ENCODE peak calls at places on chromosomes 3 and 15, in five cellular contexts. One of them, this sample, is unnamed.

GRCh38 chr3:29937185-29937584 is 656.3 kb downstream of the RBMS3 start:
- DNase-seq in left lung: no peak
- DNase-seq in H1: no peak
- DNase-seq in hepatocyte: no peak
- DNase-seq in left ventricle myocardium inferior: no peak
- DNase-seq in this sample: no peak

GRCh38 chr15:96296264-96296663 is 34.2 kb upstream of the NR2F2 start:
- DNase-seq in left lung: no peak
- DNase-seq in H1: no peak
- DNase-seq in hepatocyte: no peak
- DNase-seq in left ventricle myocardium inferior: no peak
- DNase-seq in this sample: no peak

GRCh38 chr3:6732807-6733206 is 128.1 kb upstream of the GRM7 start:
- DNase-seq in left lung: no peak
- DNase-seq in H1: no peak
- DNase-seq in hepatocyte: no peak
- DNase-seq in left ventricle myocardium inferior: no peak
- DNase-seq in this sample: no peak

GRCh38 chr3:62592408-62592807 is 219.1 kb upstream of the FEZF2 start:
- DNase-seq in left lung: peak
- DNase-seq in H1: no peak
- DNase-seq in hepatocyte: no peak
- DNase-seq in left ventricle myocardium inferior: no peak
- DNase-seq in this sample: no peak

GRCh38 chr3:39460677-39461076 is 6.8 kb upstream of the MOBP start:
- DNase-seq in left lung: no peak
- DNase-seq in H1: no peak
- DNase-seq in hepatocyte: no peak
- DNase-seq in left ventricle myocardium inferior: no peak
- DNase-seq in this sample: no peak

GRCh38 chr3:4865714-4866113 is 113.5 kb upstream of the BHLHE40 start:
- DNase-seq in left lung: no peak
- DNase-seq in H1: no peak
- DNase-seq in hepatocyte: no peak
- DNase-seq in left ventricle myocardium inferior: no peak
- DNase-seq in this sample: no peak

GRCh38 chr15:77672110-77672509 is 39.4 kb upstream of the LINGO1 start:
- DNase-seq in left lung: no peak
- DNase-seq in H1: no peak
- DNase-seq in hepatocyte: no peak
- DNase-seq in left ventricle myocardium inferior: no peak
- DNase-seq in this sample: no peak

GRCh38 chr15:88586401-88587162 is 34.6 kb upstream of the AEN start:
- DNase-seq in left lung: no peak
- DNase-seq in H1: no peak
- DNase-seq in hepatocyte: no peak
- DNase-seq in left ventricle myocardium inferior: no peak
- DNase-seq in this sample: no peak

GRCh38 chr3:195259146-195259563 is 11.8 kb downstream of the XXYLT1 start:
- DNase-seq in left lung: no peak
- DNase-seq in H1: peak
- DNase-seq in hepatocyte: no peak
- DNase-seq in left ventricle myocardium inferior: no peak
- DNase-seq in this sample: no peak

GRCh38 chr15:69160976-69161877 is 792 bp downstream of the GLCE start:
- DNase-seq in left lung: peak
- DNase-seq in H1: peak
- DNase-seq in hepatocyte: peak
- DNase-seq in left ventricle myocardium inferior: peak
- DNase-seq in this sample: peak

GRCh38 chr3:138890555-138891187 is 55.9 kb upstream of the PIK3CB start:
- DNase-seq in left lung: no peak
- DNase-seq in H1: no peak
- DNase-seq in hepatocyte: no peak
- DNase-seq in left ventricle myocardium inferior: no peak
- DNase-seq in this sample: no peak

GRCh38 chr3:13879102-13879945 is 547 bp downstream of the WNT7A start:
- DNase-seq in left lung: no peak
- DNase-seq in H1: peak
- DNase-seq in hepatocyte: peak
- DNase-seq in left ventricle myocardium inferior: no peak
- DNase-seq in this sample: no peak

GRCh38 chr3:153734777-153735551 is 386.2 kb upstream of the ARHGEF26 start:
- DNase-seq in left lung: no peak
- DNase-seq in H1: no peak
- DNase-seq in hepatocyte: peak
- DNase-seq in left ventricle myocardium inferior: no peak
- DNase-seq in this sample: no peak

GRCh38 chr15:81813215-81813614 is 232.6 kb downstream of the MEX3B start:
- DNase-seq in left lung: no peak
- DNase-seq in H1: no peak
- DNase-seq in hepatocyte: peak
- DNase-seq in left ventricle myocardium inferior: no peak
- DNase-seq in this sample: no peak

GRCh38 chr15:45314960-45315359 is 62.9 kb downstream of the SLC28A2 start:
- DNase-seq in left lung: no peak
- DNase-seq in H1: no peak
- DNase-seq in hepatocyte: peak
- DNase-seq in left ventricle myocardium inferior: no peak
- DNase-seq in this sample: no peak

GRCh38 chr15:41659855-41660234 is 360 bp upstream of the MGA start:
- DNase-seq in left lung: peak
- DNase-seq in H1: no peak
- DNase-seq in hepatocyte: no peak
- DNase-seq in left ventricle myocardium inferior: peak
- DNase-seq in this sample: no peak

GRCh38 chr15:38555686-38556334 is 8.8 kb downstream of the RASGRP1 start:
- DNase-seq in left lung: no peak
- DNase-seq in H1: no peak
- DNase-seq in hepatocyte: no peak
- DNase-seq in left ventricle myocardium inferior: no peak
- DNase-seq in this sample: no peak

GRCh38 chr3:148861277-148861869 is 3.7 kb upstream of the CPA3 start:
- DNase-seq in left lung: no peak
- DNase-seq in H1: no peak
- DNase-seq in hepatocyte: peak
- DNase-seq in left ventricle myocardium inferior: no peak
- DNase-seq in this sample: no peak

GRCh38 chr3:185758912-185759311 is 65.9 kb downstream of the IGF2BP2 start:
- DNase-seq in left lung: no peak
- DNase-seq in H1: no peak
- DNase-seq in hepatocyte: no peak
- DNase-seq in left ventricle myocardium inferior: no peak
- DNase-seq in this sample: no peak

GRCh38 chr3:139944256-139944910 is 9.4 kb downstream of the CLSTN2 start:
- DNase-seq in left lung: no peak
- DNase-seq in H1: no peak
- DNase-seq in hepatocyte: no peak
- DNase-seq in left ventricle myocardium inferior: no peak
- DNase-seq in this sample: no peak

GRCh38 chr3:148230473-148230872 is 467.2 kb upstream of the AGTR1 start:
- DNase-seq in left lung: no peak
- DNase-seq in H1: no peak
- DNase-seq in hepatocyte: no peak
- DNase-seq in left ventricle myocardium inferior: no peak
- DNase-seq in this sample: no peak

GRCh38 chr3:10968390-10968789 is 24.2 kb upstream of the SLC6A1 start:
- DNase-seq in left lung: no peak
- DNase-seq in H1: no peak
- DNase-seq in hepatocyte: no peak
- DNase-seq in left ventricle myocardium inferior: no peak
- DNase-seq in this sample: no peak

GRCh38 chr15:62124953-62125263 is 40.2 kb downstream of the C2CD4B start:
- DNase-seq in left lung: no peak
- DNase-seq in H1: no peak
- DNase-seq in hepatocyte: no peak
- DNase-seq in left ventricle myocardium inferior: no peak
- DNase-seq in this sample: no peak

GRCh38 chr15:39083213-39083612 is 497.7 kb upstream of the THBS1 start:
- DNase-seq in left lung: no peak
- DNase-seq in H1: no peak
- DNase-seq in hepatocyte: no peak
- DNase-seq in left ventricle myocardium inferior: no peak
- DNase-seq in this sample: no peak

GRCh38 chr3:26102376-26103110 is 312.7 kb downstream of the OXSM start:
- DNase-seq in left lung: no peak
- DNase-seq in H1: no peak
- DNase-seq in hepatocyte: no peak
- DNase-seq in left ventricle myocardium inferior: no peak
- DNase-seq in this sample: no peak

GRCh38 chr15:92332125-92332899 is 61.4 kb upstream of the ST8SIA2 start:
- DNase-seq in left lung: no peak
- DNase-seq in H1: no peak
- DNase-seq in hepatocyte: no peak
- DNase-seq in left ventricle myocardium inferior: no peak
- DNase-seq in this sample: no peak

GRCh38 chr15:60095711-60096110 is 91.6 kb downstream of the FOXB1 start:
- DNase-seq in left lung: no peak
- DNase-seq in H1: no peak
- DNase-seq in hepatocyte: no peak
- DNase-seq in left ventricle myocardium inferior: no peak
- DNase-seq in this sample: no peak

GRCh38 chr3:187902938-187903337 is 157.7 kb upstream of the BCL6 start:
- DNase-seq in left lung: no peak
- DNase-seq in H1: no peak
- DNase-seq in hepatocyte: no peak
- DNase-seq in left ventricle myocardium inferior: no peak
- DNase-seq in this sample: no peak

GRCh38 chr3:133478624-133479023 is 78.8 kb downstream of the BFSP2 start:
- DNase-seq in left lung: no peak
- DNase-seq in H1: no peak
- DNase-seq in hepatocyte: no peak
- DNase-seq in left ventricle myocardium inferior: no peak
- DNase-seq in this sample: no peak

GRCh38 chr3:72593881-72594397 is 254.3 kb downstream of the SHQ1 start:
- DNase-seq in left lung: no peak
- DNase-seq in H1: no peak
- DNase-seq in hepatocyte: no peak
- DNase-seq in left ventricle myocardium inferior: no peak
- DNase-seq in this sample: no peak

GRCh38 chr15:64503197-64503596 is 42.8 kb downstream of the ZNF609 start:
- DNase-seq in left lung: no peak
- DNase-seq in H1: no peak
- DNase-seq in hepatocyte: no peak
- DNase-seq in left ventricle myocardium inferior: no peak
- DNase-seq in this sample: no peak

GRCh38 chr3:195030791-195031321 is 240.1 kb downstream of the XXYLT1 start:
- DNase-seq in left lung: no peak
- DNase-seq in H1: no peak
- DNase-seq in hepatocyte: peak
- DNase-seq in left ventricle myocardium inferior: no peak
- DNase-seq in this sample: no peak

GRCh38 chr3:117131259-117131658 is 421.7 kb downstream of the TUSC7 start:
- DNase-seq in left lung: peak
- DNase-seq in H1: no peak
- DNase-seq in hepatocyte: peak
- DNase-seq in left ventricle myocardium inferior: peak
- DNase-seq in this sample: peak

GRCh38 chr3:148883163-148883562 is 18.1 kb downstream of the CPA3 start:
- DNase-seq in left lung: no peak
- DNase-seq in H1: no peak
- DNase-seq in hepatocyte: no peak
- DNase-seq in left ventricle myocardium inferior: no peak
- DNase-seq in this sample: no peak

GRCh38 chr15:45548753-45549520 is 26.4 kb upstream of the SLC30A4 start:
- DNase-seq in left lung: no peak
- DNase-seq in H1: no peak
- DNase-seq in hepatocyte: no peak
- DNase-seq in left ventricle myocardium inferior: no peak
- DNase-seq in this sample: no peak

GRCh38 chr15:99187886-99188285 is 61.5 kb downstream of the TTC23 start:
- DNase-seq in left lung: no peak
- DNase-seq in H1: no peak
- DNase-seq in hepatocyte: no peak
- DNase-seq in left ventricle myocardium inferior: no peak
- DNase-seq in this sample: no peak

GRCh38 chr15:87362531-87362930 is 894.0 kb downstream of the NTRK3 start:
- DNase-seq in left lung: no peak
- DNase-seq in H1: no peak
- DNase-seq in hepatocyte: no peak
- DNase-seq in left ventricle myocardium inferior: no peak
- DNase-seq in this sample: no peak

DNA sequence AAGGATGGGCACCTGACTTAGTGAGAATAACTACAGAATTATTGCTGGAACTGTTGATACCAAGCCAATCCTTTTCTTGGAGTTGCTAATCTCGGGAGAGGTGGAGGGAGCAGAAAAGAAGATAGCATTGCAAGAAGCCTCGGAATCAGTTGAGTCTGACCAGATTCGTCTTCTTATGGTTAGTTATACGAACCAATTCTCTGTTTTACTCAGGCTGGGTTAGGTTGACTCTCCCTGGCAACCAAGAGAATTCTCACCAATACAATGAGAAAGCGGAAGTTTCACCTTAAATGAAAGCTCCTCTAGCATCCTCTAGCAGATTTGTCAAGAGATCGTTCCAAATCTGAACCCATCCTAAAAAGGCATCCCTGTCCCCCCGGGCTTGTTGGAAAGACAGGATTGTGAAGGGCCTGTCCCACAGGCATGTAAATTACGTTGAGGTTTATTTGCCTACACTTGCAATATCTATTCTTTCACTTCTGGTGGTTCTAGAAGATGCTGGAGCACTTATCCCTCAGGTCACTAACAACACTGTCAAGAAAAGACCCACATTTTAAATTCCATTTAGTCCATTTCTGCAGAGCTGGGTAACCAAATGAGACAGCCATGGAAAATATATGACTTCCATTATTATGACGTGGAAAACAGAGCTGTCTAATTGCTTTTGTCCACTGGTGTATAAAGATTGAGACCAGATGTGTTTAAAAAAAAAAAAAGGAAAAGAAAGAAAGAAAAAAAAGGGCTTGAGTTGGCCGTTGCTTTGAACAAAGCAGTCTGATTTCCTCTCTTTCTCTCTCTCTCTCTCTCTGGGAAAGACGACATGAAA is 43.3 kb upstream of the UBE2E1 start:
- DNase-seq in left lung: no peak
- DNase-seq in H1: no peak
- DNase-seq in hepatocyte: no peak
- DNase-seq in left ventricle myocardium inferior: no peak
- DNase-seq in this sample: no peak
- H3K4me3 ChIP-seq in left lung: no peak
- H3K4me3 ChIP-seq in H1: no peak
- H3K4me3 ChIP-seq in hepatocyte: no peak
- H3K4me3 ChIP-seq in left ventricle myocardium inferior: peak
- H3K4me3 ChIP-seq in this sample: no peak

GRCh38 chr3:141355242-141355641 is 13.1 kb upstream of the ZBTB38 start:
- DNase-seq in left lung: no peak
- DNase-seq in H1: no peak
- DNase-seq in hepatocyte: no peak
- DNase-seq in left ventricle myocardium inferior: no peak
- DNase-seq in this sample: no peak
- H3K27ac ChIP-seq in left lung: no peak
- H3K27ac ChIP-seq in H1: no peak
- H3K27ac ChIP-seq in hepatocyte: no peak
- H3K27ac ChIP-seq in left ventricle myocardium inferior: no peak
- H3K27ac ChIP-seq in this sample: no peak

GRCh38 chr3:32685604-32686185 is 707 bp downstream of the CNOT10 start:
- DNase-seq in left lung: no peak
- DNase-seq in H1: no peak
- DNase-seq in hepatocyte: no peak
- DNase-seq in left ventricle myocardium inferior: no peak
- DNase-seq in this sample: peak
- TF ChIP-seq CTCF in left lung: no peak
- TF ChIP-seq CTCF in H1: no peak
- TF ChIP-seq CTCF in hepatocyte: no peak
- TF ChIP-seq CTCF in left ventricle myocardium inferior: no peak
- TF ChIP-seq CTCF in this sample: no peak

GRCh38 chr15:90916461-90916860 is 13.4 kb downstream of the MAN2A2 start:
- DNase-seq in left lung: no peak
- DNase-seq in H1: no peak
- DNase-seq in hepatocyte: no peak
- DNase-seq in left ventricle myocardium inferior: no peak
- DNase-seq in this sample: no peak
- H3K4me3 ChIP-seq in left lung: no peak
- H3K4me3 ChIP-seq in H1: no peak
- H3K4me3 ChIP-seq in hepatocyte: no peak
- H3K4me3 ChIP-seq in left ventricle myocardium inferior: peak
- H3K4me3 ChIP-seq in this sample: no peak